ENCODE peak calls at places on chromosome 3, in eight cellular contexts. R is astrocyte, O is kidney epithelial cell, V is dorsolateral prefrontal cortex, P is foreskin fibroblast, G is AG09309, C is progenitor cell of endocrine pancreas, H is mesothelial cell of epicardium. F is an unnamed sample.

GRCh38 chr3:153595186-153595815 is 433.3 kb downstream of the RAP2B start:
- DNase-seq in R (peak), O (no peak), V (no peak), P (peak), G (peak), C (no peak), H (no peak), F (no peak)

GRCh38 chr3:64685800-64686445 is 1.9 kb downstream of the ADAMTS9 start:
- DNase-seq in R (peak), O (no peak), V (peak), P (peak), G (peak), C (peak), H (peak), F (no peak)

GRCh38 chr3:114706591-114707224 is 412.9 kb downstream of the TIGIT start:
- DNase-seq in R (peak), O (peak), V (no peak), P (peak), G (no peak), C (no peak), H (no peak), F (no peak)

GRCh38 chr3:37941608-37942540 is 48.7 kb upstream of the VILL start:
- DNase-seq in R (no peak), O (no peak), V (no peak), P (no peak), G (no peak), C (no peak), H (no peak), F (peak)

GRCh38 chr3:23735575-23736326 is 70.0 kb upstream of the UBE2E1 start:
- DNase-seq in R (no peak), O (no peak), V (no peak), P (no peak), G (no peak), C (no peak), H (no peak), F (no peak)

GRCh38 chr3:165939141-165939540 is 101.9 kb upstream of the BCHE start:
- DNase-seq in R (no peak), O (no peak), V (no peak), P (no peak), G (no peak), C (no peak), H (no peak), F (no peak)

GRCh38 chr3:132145833-132146232 is 111.0 kb upstream of the CPNE4 start:
- DNase-seq in R (no peak), O (no peak), V (no peak), P (peak), G (no peak), C (no peak), H (no peak), F (no peak)

GRCh38 chr3:99356681-99357080 is 281.7 kb upstream of the COL8A1 start:
- DNase-seq in R (no peak), O (no peak), V (no peak), P (no peak), G (no peak), C (no peak), H (no peak), F (no peak)

GRCh38 chr3:126957776-126958637 is 24.9 kb upstream of the PLXNA1 start:
- DNase-seq in R (no peak), O (no peak), V (no peak), P (no peak), G (no peak), C (no peak), H (no peak), F (no peak)

GRCh38 chr3:101646726-101647125 is 30.2 kb downstream of the ZBTB11 start:
- DNase-seq in R (peak), O (no peak), V (no peak), P (peak), G (no peak), C (no peak), H (no peak), F (no peak)

GRCh38 chr3:11509175-11510000 is 134.3 kb downstream of the VGLL4 start:
- DNase-seq in R (peak), O (peak), V (peak), P (peak), G (peak), C (no peak), H (no peak), F (no peak)
- TF ChIP-seq CTCF in R (no peak), O (peak), V (peak), P (peak), G (no peak), C (no peak), H (no peak), F (no peak)

GRCh38 chr3:35965908-35966307 is 326.6 kb downstream of the ARPP21 start:
- DNase-seq in R (peak), O (no peak), V (no peak), P (peak), G (no peak), C (no peak), H (no peak), F (no peak)
- TF ChIP-seq CTCF in R (peak), O (peak), V (peak), P (peak), G (peak), C (peak), H (peak), F (peak)

GRCh38 chr3:56801597-56802410 is at the start of gene ARHGEF3:
- DNase-seq in R (peak), O (no peak), V (peak), P (peak), G (no peak), C (peak), H (peak), F (peak)
- TF ChIP-seq CTCF in R (no peak), O (peak), V (peak), P (peak), G (peak), C (peak), H (no peak), F (peak)

GRCh38 chr3:31532587-31533168 is at the start of gene STT3B:
- DNase-seq in R (peak), O (peak), V (no peak), P (peak), G (peak), C (no peak), H (peak), F (peak)
- TF ChIP-seq CTCF in R (no peak), O (no peak), V (peak), P (no peak), G (no peak), C (no peak), H (no peak), F (no peak)

DNA sequence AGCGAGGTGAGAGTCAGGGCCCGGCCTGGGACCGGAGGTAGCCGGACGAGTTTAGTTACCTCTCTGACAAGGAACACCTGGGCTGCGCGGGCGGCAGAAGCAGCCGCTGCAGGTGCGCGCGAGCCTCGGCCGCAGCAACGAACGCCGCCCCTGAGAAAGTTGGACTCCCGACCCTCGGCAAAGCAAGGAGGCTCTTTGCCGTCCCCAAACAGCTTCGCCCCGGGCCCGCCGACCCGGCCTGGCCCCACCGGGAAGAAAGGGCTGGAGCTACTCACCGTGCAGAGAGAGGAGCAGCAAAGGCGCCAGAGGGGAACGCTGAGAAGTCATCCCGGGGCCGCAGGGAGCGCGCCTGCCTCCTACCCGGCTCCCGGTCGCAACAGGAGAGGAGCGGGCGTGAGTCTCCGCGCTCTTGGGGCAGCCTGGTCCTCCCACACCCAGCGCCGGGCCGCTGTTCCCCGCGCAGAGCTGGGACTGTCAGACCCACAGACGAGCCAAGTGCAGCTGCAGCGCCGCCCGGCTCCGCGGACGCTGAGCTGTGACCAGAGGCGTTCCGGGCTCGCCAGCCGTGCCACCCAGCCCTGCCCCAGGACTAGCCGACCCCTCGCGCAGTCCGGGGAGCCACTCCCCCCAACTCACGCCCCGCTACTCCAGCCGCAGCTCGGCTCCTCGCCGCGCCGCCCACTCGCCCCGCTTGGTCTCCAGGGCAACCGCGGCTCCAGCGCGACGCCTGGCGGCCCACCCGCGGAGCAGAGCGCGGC is at the start of gene IGSF11:
- DNase-seq in R (peak), O (no peak), V (peak), P (peak), G (no peak), C (peak), H (peak), F (peak)
- TF ChIP-seq CTCF in R (peak), O (no peak), V (peak), P (peak), G (no peak), C (peak), H (no peak), F (peak)